ENCODE peak calls at places on chromosomes 11 and 22, in five cellular contexts. Y is lower lobe of right lung, N is sciatic nerve, U is foreskin keratinocyte, P is mucosa of descending colon. B is an unnamed sample.
A peak's percentile ranks its signal among the peaks of the same experiment; 100 is the strongest.

GRCh38 chr11:13103962-13104554 is 94.9 kb downstream of the RASSF10 start:
- ATAC-seq in Y (no peak), N (no peak), U (no peak), P (no peak), B (no peak)

GRCh38 chr11:46514370-46514769 is 79.5 kb downstream of the AMBRA1 start:
- ATAC-seq in Y (no peak), N (no peak), U (no peak), P (no peak), B (no peak)

GRCh38 chr22:38753894-38754246 is 1.9 kb downstream of the SUN2 start:
- ATAC-seq in Y (no peak), N (no peak), U (no peak), P (no peak), B (no peak)

GRCh38 chr11:34639545-34639944 is 18.7 kb downstream of the EHF start:
- ATAC-seq in Y (peak; percentile 59), N (no peak), U (no peak), P (peak; percentile 46), B (no peak)

GRCh38 chr11:67022341-67022933 is 497 bp upstream of the SYT12 start:
- ATAC-seq in Y (no peak), N (no peak), U (peak; percentile 54), P (peak; percentile 82), B (no peak)

GRCh38 chr11:73317803-73318202 is 9.7 kb downstream of the ARHGEF17 start:
- ATAC-seq in Y (no peak), N (no peak), U (no peak), P (no peak), B (peak; percentile 28)

GRCh38 chr11:27473017-27473406 is 422 bp upstream of the LGR4 start:
- ATAC-seq in Y (no peak), N (peak; percentile 51), U (no peak), P (peak; percentile 17), B (peak; percentile 13)

GRCh38 chr11:69892986-69893555 is 73.9 kb upstream of the FGF3 start:
- ATAC-seq in Y (no peak), N (no peak), U (no peak), P (peak; percentile 81), B (no peak)

GRCh38 chr11:123308077-123308476 is 113.0 kb upstream of the CLMP start:
- ATAC-seq in Y (peak; percentile 59), N (peak; percentile 94), U (no peak), P (no peak), B (no peak)

GRCh38 chr22:45551310-45552016 is 48.8 kb downstream of the FBLN1 start:
- ATAC-seq in Y (peak; percentile 12), N (peak; percentile 49), U (no peak), P (no peak), B (no peak)

GRCh38 chr11:16136792-16137395 is 219.5 kb downstream of the SOX6 start:
- ATAC-seq in Y (no peak), N (no peak), U (no peak), P (no peak), B (no peak)

GRCh38 chr22:34620832-34621231 is 445.1 kb upstream of the ISX start:
- ATAC-seq in Y (no peak), N (no peak), U (no peak), P (no peak), B (no peak)

GRCh38 chr22:50456466-50457234 is 18.2 kb downstream of the SBF1 start:
- ATAC-seq in Y (no peak), N (no peak), U (no peak), P (peak; percentile 28), B (no peak)

GRCh38 chr11:67442504-67443398 is 525 bp downstream of the CORO1B start:
- ATAC-seq in Y (no peak), N (no peak), U (peak; percentile 7), P (peak; percentile 21), B (peak; percentile 16)

GRCh38 chr11:2825886-2826678 is 59.5 kb downstream of the CDKN1C start:
- ATAC-seq in Y (peak; percentile 87), N (peak; percentile 95), U (peak; percentile 92), P (peak; percentile 64), B (peak; percentile 88)

GRCh38 chr11:6771926-6772898 is at the start of gene OR2AG2:
- ATAC-seq in Y (peak; percentile 86), N (peak; percentile 70), U (no peak), P (peak; percentile 51), B (peak; percentile 34)

GRCh38 chr22:49784630-49784971 is 43.1 kb downstream of the BRD1 start:
- ATAC-seq in Y (no peak), N (no peak), U (no peak), P (no peak), B (no peak)

GRCh38 chr11:94800394-94800793 is 32.2 kb downstream of the AMOTL1 start:
- ATAC-seq in Y (no peak), N (peak; percentile 86), U (no peak), P (no peak), B (peak; percentile 49)

GRCh38 chr11:46049325-46049860 is 71.9 kb downstream of the PHF21A start:
- ATAC-seq in Y (no peak), N (no peak), U (no peak), P (no peak), B (no peak)